ENCODE peak calls at places on chromosomes 5 and 9, in five cellular contexts. T is HepG2, J is upper lobe of left lung, U is K562, Z is GM12878. W is an unnamed sample.

GRCh38 chr5:39732166-39732565 is 307.4 kb upstream of the DAB2 start:
- ATAC-seq in Z (no peak), U (no peak), J (no peak), T (no peak), W (no peak)

GRCh38 chr5:93249651-93250289 is 331.2 kb downstream of the NR2F1-AS1 start:
- ATAC-seq in U (no peak), J (peak; percentile 46), T (no peak), Z (no peak), W (no peak)

GRCh38 chr5:73633060-73633459 is 7.1 kb downstream of the ARHGEF28 start:
- ATAC-seq in J (no peak), T (peak; percentile 85), U (peak; percentile 64), Z (peak; percentile 60), W (no peak)

GRCh38 chr5:80982093-80982492 is 21.9 kb downstream of the RASGRF2 start:
- ATAC-seq in U (no peak), J (no peak), Z (no peak), T (no peak), W (no peak)

GRCh38 chr5:173882632-173883031 is 5.5 kb upstream of the CPEB4 start:
- ATAC-seq in Z (no peak), J (no peak), T (no peak), U (no peak), W (no peak)

GRCh38 chr5:10162468-10162867 is 87.2 kb downstream of the ATPSCKMT start:
- ATAC-seq in T (no peak), U (no peak), Z (no peak), J (no peak), W (no peak)

GRCh38 chr5:218457-219289 is 553 bp downstream of the SDHA start:
- ATAC-seq in J (peak; percentile 75), U (peak; percentile 84), Z (peak; percentile 70), T (peak; percentile 85), W (peak; percentile 51)

GRCh38 chr5:73338201-73339126 is 110.1 kb downstream of the FOXD1 start:
- ATAC-seq in U (no peak), T (peak; percentile 37), Z (no peak), J (no peak), W (peak; percentile 61)

DNA sequence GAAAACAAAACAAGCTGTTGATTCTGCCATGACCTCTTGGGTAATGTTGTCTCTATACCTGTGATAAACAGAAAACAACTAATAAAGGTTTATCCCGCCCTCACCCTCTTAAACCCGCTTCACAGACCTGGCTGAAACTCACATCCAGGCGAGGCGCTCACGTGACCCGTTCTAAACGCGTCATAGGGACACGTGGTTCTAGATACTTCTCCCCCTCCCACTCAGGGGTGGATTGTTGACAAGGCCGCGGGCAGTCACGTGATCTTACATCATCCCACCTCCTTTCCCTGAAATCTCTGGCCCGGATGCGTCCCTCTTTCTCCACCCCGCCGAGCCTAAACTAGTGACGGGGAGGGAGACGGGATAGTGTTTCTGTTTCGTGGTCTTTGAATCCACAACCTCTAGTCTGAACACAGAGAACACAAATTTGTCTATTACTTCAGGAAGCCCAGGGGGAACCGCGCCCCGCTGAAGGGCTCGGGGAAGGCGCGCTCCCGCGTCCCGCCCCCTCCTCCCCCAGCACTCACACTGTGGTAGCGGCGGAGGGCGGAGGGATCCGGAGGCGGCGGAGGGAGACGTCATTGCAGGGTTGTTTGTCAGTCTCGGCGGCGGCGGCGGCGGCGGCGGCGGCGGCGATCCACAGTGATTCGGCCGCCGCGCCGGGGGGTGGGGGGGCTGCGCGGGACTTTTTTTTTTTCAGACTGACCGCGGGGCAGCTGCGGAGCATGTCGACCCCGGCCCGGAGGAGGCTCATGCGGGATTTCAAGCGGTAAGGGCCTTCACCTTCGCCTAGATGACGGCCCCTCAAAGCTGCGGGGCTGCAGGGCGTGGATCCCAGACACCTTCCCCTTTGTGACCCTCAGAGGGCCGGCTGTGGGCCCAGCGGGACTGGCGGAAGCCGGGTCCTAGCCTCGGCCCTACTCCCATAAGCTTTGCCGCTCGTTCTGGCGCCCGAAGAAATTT is at the start of gene UBE2B:
- ATAC-seq in Z (peak; percentile 75), J (peak; percentile 96), U (peak; percentile 80), T (peak; percentile 71), W (peak; percentile 97)
- TF ChIP-seq EP300 in Z (peak; percentile 73), J (peak; percentile 90), U (peak; percentile 52), T (no peak), W (no peak)

DNA sequence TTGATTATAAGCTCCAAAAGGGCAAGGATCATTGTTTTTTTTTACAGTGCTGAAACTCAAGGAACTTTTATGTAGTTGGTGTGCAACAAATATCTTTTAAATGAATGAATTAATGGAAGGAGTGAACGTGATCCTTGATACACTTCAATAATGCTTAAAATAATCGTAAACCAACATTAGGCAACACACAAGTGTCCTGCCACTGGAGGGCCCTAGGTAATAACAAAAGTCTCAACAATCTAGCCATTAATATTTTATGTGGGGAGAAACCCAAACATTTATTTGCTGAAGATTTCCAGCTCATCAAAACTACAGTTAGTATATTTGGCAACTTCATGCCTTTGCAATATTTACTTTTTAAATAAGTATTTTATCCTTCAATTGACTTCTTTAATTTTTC is 309.0 kb upstream of the FBXL7 start:
- ATAC-seq in T (no peak), J (no peak), U (no peak), Z (no peak), W (no peak)
- TF ChIP-seq CTCF in T (no peak), J (no peak), U (no peak), Z (no peak), W (no peak)

GRCh38 chr9:77663754-77664153 is 15.6 kb upstream of the GNA14 start:
- ATAC-seq in T (no peak), J (peak; percentile 48), Z (no peak), U (no peak), W (no peak)
- TF ChIP-seq POLR2AphosphoS5 in T (no peak), J (no peak), Z (no peak), U (no peak), W (no peak)

DNA sequence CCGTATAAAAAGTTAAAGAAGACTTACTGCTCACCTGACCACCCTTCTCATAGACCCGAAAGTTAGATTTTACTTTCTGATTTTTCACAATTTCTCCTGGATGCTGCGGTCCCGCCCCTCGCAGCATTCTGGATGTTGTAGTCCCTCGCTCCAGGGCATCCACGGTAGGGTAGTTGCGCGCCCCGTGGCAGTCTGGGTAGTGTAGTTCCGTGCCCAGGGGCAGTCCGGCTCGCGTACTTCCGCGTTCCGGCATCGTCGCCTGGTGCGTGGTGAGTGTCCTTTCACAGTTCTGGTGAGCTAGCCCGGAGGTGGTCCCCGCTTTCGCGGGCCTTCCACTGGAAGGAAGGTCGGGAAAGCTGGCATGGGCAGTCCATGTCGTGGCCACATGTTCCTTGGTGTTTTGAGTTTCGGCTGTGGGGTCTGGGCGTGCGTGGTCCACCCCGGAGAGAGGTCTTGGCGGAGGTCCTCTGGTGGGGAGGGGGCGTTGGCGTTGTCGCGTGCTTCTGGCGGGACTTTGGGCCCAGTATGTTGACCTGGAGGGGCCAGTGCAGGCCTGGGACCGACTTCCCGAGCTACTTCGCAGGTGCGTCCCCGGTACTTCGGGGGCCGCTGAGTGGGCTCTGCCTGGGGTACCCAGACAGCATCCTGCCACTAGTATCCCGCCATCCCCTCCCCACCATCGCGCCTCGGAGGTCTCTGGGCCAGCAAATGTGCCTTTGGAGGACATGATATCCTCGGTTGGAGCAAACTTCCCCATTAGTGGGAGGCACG is at the start of gene ZNF169:
- ATAC-seq in J (peak; percentile 100), T (peak; percentile 100), Z (peak; percentile 100), U (peak; percentile 100), W (peak; percentile 100)
- TF ChIP-seq EP300 in J (no peak), T (no peak), Z (no peak), U (no peak), W (no peak)

DNA sequence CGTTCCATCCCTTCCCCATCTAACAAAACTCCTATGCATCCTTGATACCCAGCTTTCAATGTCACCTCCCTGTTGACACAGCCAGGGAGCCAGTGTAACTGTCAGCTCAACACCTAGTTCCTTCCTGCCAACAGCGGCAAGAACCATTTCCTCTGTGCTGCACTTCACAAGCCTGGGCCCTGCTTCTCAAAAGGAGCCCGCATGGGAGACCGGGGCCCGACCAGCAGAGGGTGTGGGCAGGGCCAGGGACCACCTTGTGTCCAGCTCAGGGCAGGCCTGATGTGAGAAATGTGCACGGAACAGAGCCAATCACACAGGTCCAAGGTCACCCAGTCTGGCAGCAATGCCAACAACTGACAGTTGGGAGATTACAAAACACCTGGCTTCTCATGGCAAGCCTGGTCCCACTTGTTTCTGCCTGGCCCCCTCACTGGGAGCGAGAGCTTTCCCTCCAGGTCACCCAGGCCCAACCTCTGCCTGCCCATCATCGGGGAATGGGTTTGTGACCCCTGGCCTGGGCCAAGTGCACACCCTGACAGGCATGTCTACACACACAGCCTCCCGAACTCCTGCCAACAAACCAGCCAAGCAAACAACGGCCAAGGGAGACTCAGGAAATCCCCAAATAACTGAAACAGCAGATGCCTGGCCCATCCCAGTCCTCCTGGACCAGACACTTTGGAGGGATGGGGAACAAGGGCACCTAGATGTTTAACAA is 3.1 kb downstream of the RNF44 start:
- ATAC-seq in U (no peak), J (no peak), Z (peak; percentile 4), T (peak; percentile 35), W (no peak)
- TF ChIP-seq CTCF in U (no peak), J (no peak), Z (no peak), T (no peak), W (no peak)

DNA sequence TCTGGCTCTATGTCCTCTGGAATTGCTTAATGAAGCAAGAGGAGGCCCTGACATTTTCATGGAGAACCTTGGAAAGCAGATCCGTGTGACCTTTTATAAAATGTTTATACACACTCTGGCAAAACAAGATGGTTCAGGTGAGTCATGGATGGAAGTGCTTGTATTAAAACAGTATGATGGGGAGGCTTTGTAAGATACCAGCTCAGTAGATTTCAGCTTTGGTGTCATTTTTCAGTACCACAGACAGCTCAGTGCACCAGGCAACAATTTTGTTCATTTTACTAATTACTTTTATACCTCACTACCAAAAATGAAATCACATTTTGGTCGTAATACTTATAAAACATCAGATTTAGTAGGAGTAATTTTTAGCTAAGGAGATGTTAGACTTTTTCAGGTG is 5.2 kb downstream of the KCNN2 start:
- ATAC-seq in Z (no peak), J (no peak), U (no peak), T (no peak), W (no peak)
- TF ChIP-seq POLR2AphosphoS5 in Z (no peak), J (no peak), U (no peak), T (no peak), W (no peak)

GRCh38 chr5:112160652-112161391 is 258.3 kb downstream of the EPB41L4A start:
- ATAC-seq in J (peak; percentile 99), U (peak; percentile 96), Z (peak; percentile 97), T (peak; percentile 91), W (peak; percentile 96)

GRCh38 chr5:112163435-112163834 is 255.6 kb downstream of the EPB41L4A start:
- ATAC-seq in U (no peak), T (no peak), Z (no peak), J (no peak), W (no peak)

GRCh38 chr5:112156211-112156610 is 262.9 kb downstream of the EPB41L4A start:
- ATAC-seq in Z (no peak), J (no peak), T (no peak), U (no peak), W (no peak)

GRCh38 chr5:112161392-112161748 is 257.7 kb downstream of the EPB41L4A start:
- ATAC-seq in U (no peak), Z (peak; percentile 2), J (no peak), T (no peak), W (no peak)

DNA sequence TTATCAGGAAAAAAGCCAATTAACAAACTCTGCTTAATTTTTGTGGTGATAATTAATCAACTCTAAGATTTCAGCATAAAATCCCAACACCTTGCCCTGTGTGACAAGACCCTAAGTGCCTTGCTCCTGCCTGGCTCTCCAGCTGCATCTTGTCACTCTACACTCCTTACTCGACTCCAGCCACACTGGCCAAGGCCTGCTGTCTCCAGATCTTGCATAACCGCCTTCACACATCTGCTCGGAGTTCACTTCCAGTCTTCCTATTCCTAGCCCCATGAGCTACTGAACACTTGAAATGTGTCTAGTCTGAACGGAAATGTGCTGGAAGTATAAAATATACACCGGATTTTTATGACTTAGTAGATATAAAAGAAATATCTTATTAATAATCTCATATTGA is 259.6 kb downstream of the EPB41L4A start:
- ATAC-seq in Z (no peak), T (no peak), J (peak; percentile 20), U (no peak), W (peak; percentile 77)
- TF ChIP-seq EP300 in Z (no peak), T (no peak), J (peak; percentile 56), U (no peak), W (no peak)

W was measured in gastroesophageal sphincter.